ENCODE peak calls at places on chromosomes 16 and 17, in four cellular contexts. I, G, Q and T are unnamed samples.

GRCh38 chr17:40615295-40615988 is 32.2 kb downstream of the SMARCE1 start:
- DNase-seq in I (peak; percentile 59), G (peak; percentile 49), Q (peak; percentile 41), T (peak; percentile 34)

GRCh38 chr16:23898682-23899430 is 63.1 kb downstream of the PRKCB start:
- DNase-seq in I (no peak), G (no peak), Q (no peak), T (no peak)

GRCh38 chr16:78256686-78257375 is 157.4 kb downstream of the WWOX start:
- DNase-seq in I (no peak), G (no peak), Q (no peak), T (no peak)

GRCh38 chr17:2192367-2193028 is 111.1 kb downstream of the SMG6 start:
- DNase-seq in I (peak; percentile 19), G (no peak), Q (peak; percentile 30), T (no peak)

GRCh38 chr16:66924527-66925321 is 611 bp downstream of the RRAD start:
- DNase-seq in I (peak; percentile 67), G (no peak), Q (peak; percentile 94), T (no peak)

GRCh38 chr17:41060052-41060604 is at the start of gene KRTAP2-3:
- DNase-seq in I (no peak), G (no peak), Q (no peak), T (no peak)

GRCh38 chr16:68231384-68232136 is 4.4 kb downstream of the ESRP2 start:
- DNase-seq in I (no peak), G (no peak), Q (no peak), T (no peak)

GRCh38 chr16:46688101-46688656 is 799 bp downstream of the VPS35 start:
- DNase-seq in I (peak; percentile 51), G (no peak), Q (no peak), T (peak; percentile 32)

GRCh38 chr16:57906385-57907316 is 64.3 kb downstream of the CNGB1 start:
- DNase-seq in I (no peak), G (no peak), Q (no peak), T (no peak)

GRCh38 chr17:30379303-30380105 is 777 bp downstream of the CPD start:
- DNase-seq in I (peak; percentile 33), G (no peak), Q (peak; percentile 71), T (peak; percentile 20)

GRCh38 chr16:4378202-4378666 is 6.6 kb downstream of the VASN start:
- DNase-seq in I (no peak), G (no peak), Q (no peak), T (no peak)

GRCh38 chr17:42017866-42018200 is 594 bp upstream of the DNAJC7 start:
- DNase-seq in I (no peak), G (no peak), Q (no peak), T (no peak)

GRCh38 chr16:73781297-73781696 is 515.3 kb upstream of the PSMD7 start:
- DNase-seq in I (no peak), G (no peak), Q (no peak), T (no peak)

GRCh38 chr17:61997649-61998048 is 67.4 kb downstream of the MED13 start:
- DNase-seq in I (no peak), G (no peak), Q (no peak), T (peak; percentile 8)

GRCh38 chr16:14409563-14409962 is 220.5 kb downstream of the PARN start:
- DNase-seq in I (peak; percentile 47), G (no peak), Q (no peak), T (no peak)

GRCh38 chr16:72856797-72857196 is 191.1 kb downstream of the ZFHX3 start:
- DNase-seq in I (no peak), G (no peak), Q (peak; percentile 54), T (no peak)

GRCh38 chr17:73546770-73547345 is 97.4 kb downstream of the SDK2 start:
- DNase-seq in I (peak; percentile 70), G (no peak), Q (peak; percentile 85), T (peak; percentile 31)

GRCh38 chr17:81254955-81255717 is 16.0 kb downstream of the NDUFAF8 start:
- DNase-seq in I (peak; percentile 87), G (peak; percentile 21), Q (no peak), T (peak; percentile 95)

GRCh38 chr16:85173077-85173980 is 61.1 kb upstream of the CIBAR2 start:
- DNase-seq in I (no peak), G (no peak), Q (peak; percentile 87), T (no peak)

GRCh38 chr17:42849451-42850157 is 1.4 kb upstream of the AOC3 start:
- DNase-seq in I (no peak), G (no peak), Q (no peak), T (no peak)

GRCh38 chr17:49779730-49780220 is 8.7 kb upstream of the KAT7 start:
- DNase-seq in I (peak; percentile 28), G (no peak), Q (peak; percentile 40), T (no peak)

GRCh38 chr17:50664788-50665458 is 30.2 kb downstream of the ABCC3 start:
- DNase-seq in I (no peak), G (no peak), Q (no peak), T (no peak)

GRCh38 chr17:65097110-65097509 is 40.1 kb upstream of the RGS9 start:
- DNase-seq in I (no peak), G (no peak), Q (no peak), T (no peak)

GRCh38 chr17:73973881-73974409 is 229.5 kb upstream of the RPL38 start:
- DNase-seq in I (no peak), G (no peak), Q (peak; percentile 72), T (no peak)

GRCh38 chr16:47037396-47037745 is 63.9 kb upstream of the DNAJA2 start:
- DNase-seq in I (peak; percentile 38), G (no peak), Q (no peak), T (no peak)

GRCh38 chr17:37829446-37830142 is 84.7 kb upstream of the HNF1B start:
- DNase-seq in I (no peak), G (no peak), Q (no peak), T (no peak)

GRCh38 chr16:58032710-58033293 is 7.2 kb downstream of the MMP15 start:
- DNase-seq in I (no peak), G (no peak), Q (peak; percentile 94), T (no peak)

GRCh38 chr16:46828292-46828691 is 2.7 kb downstream of the C16orf87 start:
- DNase-seq in I (no peak), G (no peak), Q (no peak), T (no peak)

GRCh38 chr17:54813896-54814295 is 86.8 kb upstream of the TOM1L1 start:
- DNase-seq in I (no peak), G (no peak), Q (no peak), T (no peak)

GRCh38 chr16:19979638-19980037 is 94.1 kb downstream of the GPR139 start:
- DNase-seq in I (no peak), G (no peak), Q (no peak), T (no peak)

GRCh38 chr17:57627591-57627990 is 117.5 kb downstream of the CCDC182 start:
- DNase-seq in I (no peak), G (no peak), Q (no peak), T (no peak)

GRCh38 chr17:48636177-48637018 is 10.2 kb upstream of the HOXB9 start:
- DNase-seq in I (peak; percentile 89), G (peak; percentile 85), Q (peak; percentile 91), T (no peak)

GRCh38 chr16:69839240-69839688 is 77.1 kb downstream of the WWP2 start:
- DNase-seq in I (peak; percentile 57), G (no peak), Q (no peak), T (no peak)

GRCh38 chr16:24609740-24610420 is 70.5 kb downstream of the RBBP6 start:
- DNase-seq in I (peak; percentile 42), G (no peak), Q (peak; percentile 27), T (peak; percentile 10)

GRCh38 chr16:72517154-72517553 is 345.2 kb upstream of the PMFBP1 start:
- DNase-seq in I (no peak), G (no peak), Q (no peak), T (no peak)

GRCh38 chr17:41645371-41646063 is 21.1 kb upstream of the KRT17 start:
- DNase-seq in I (no peak), G (no peak), Q (no peak), T (no peak)

GRCh38 chr17:63295288-63295687 is 150.8 kb downstream of the CYB561 start:
- DNase-seq in I (no peak), G (no peak), Q (no peak), T (no peak)

GRCh38 chr17:63290784-63291183 is 155.3 kb downstream of the CYB561 start:
- DNase-seq in I (no peak), G (no peak), Q (no peak), T (no peak)

GRCh38 chr17:63293310-63293709 is 152.8 kb downstream of the CYB561 start:
- DNase-seq in I (no peak), G (no peak), Q (no peak), T (no peak)

GRCh38 chr17:63291243-63291642 is 154.9 kb downstream of the CYB561 start:
- DNase-seq in I (no peak), G (no peak), Q (no peak), T (no peak)

GRCh38 chr17:63295839-63296590 is 150.1 kb downstream of the CYB561 start:
- DNase-seq in I (no peak), G (no peak), Q (no peak), T (no peak)
- H3K4me3 ChIP-seq in I (no peak overlapping the region), G (no peak overlapping the region), Q (no peak overlapping the region), T (no peak overlapping the region)

GRCh38 chr16:31916056-31916488 is 42.5 kb downstream of the ZNF267 start:
- DNase-seq in I (no peak), G (no peak), Q (no peak), T (no peak)

DNA sequence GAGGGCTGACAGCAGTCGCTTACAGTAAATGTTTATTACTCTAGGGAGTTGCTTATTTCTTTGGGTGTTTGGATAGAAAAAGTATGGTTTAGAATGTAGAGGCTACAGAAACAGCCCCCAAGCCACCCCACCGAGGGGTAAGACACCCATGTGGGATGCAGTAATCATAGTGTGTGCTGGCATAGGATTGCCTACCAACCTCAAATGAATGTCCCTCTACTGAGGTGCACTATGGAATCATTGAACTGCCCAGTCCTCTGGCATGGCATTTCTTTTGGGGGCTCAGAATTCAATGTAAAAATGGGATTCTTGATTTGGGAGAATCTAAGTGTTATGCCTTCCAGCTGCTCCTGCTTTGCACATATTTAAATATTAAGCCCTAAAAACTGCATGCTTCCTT is 46.8 kb downstream of the ZNF267 start:
- DNase-seq in I (no peak), G (no peak), Q (no peak), T (no peak)
- H3K9me3 ChIP-seq in I (peaks cover 81% of the 10 kb centered on the region), G (peaks cover 66% of the 10 kb centered on the region), Q (peaks cover 33% of the 10 kb centered on the region), T (no peaks in the 10 kb centered on the region)

GRCh38 chr17:67017895-67018294 is 26.5 kb upstream of the CACNG1 start:
- DNase-seq in I (no peak), G (no peak), Q (no peak), T (no peak)
- TF ChIP-seq POLR2AphosphoS5 in I (no peak), G (no peak), Q (no peak), T (no peak)

DNA sequence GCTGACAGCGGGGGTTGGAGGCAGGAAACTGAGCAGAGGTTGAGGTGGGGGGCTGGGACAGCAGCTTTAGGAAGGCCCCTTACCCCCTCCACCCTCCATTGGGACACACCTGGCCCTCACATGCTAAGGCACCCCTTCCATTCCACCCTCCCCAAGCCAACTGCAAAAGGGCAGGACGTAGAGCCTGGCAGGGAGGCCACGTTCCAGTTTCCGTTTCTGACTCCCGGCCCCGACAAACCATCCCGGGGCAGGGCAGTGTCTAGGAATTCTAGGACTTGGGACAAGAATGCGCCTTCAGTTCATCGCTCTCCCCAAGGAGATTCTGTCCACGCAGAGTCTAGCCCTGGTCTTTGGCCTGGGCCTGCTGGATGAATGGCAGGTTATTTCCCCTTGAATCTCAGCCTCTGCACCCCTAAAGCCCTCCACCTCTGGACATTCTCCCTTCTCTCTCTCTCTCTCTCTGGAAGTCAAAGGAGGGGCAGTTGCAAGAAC is 1.7 kb downstream of the FOXJ1 start:
- DNase-seq in I (no peak), G (no peak), Q (no peak), T (no peak)
- H3K4me3 ChIP-seq in I (no peak overlapping the region), G (peak overlapping the region; percentile 48), Q (no peak overlapping the region), T (no peak overlapping the region)